ENCODE peak calls at places on chromosomes 6 and 20, in nine cellular contexts. A, M, G, L, P, D, Z, U and Y are unnamed samples. For H3K4me1 and H3K27me3, the result is how much of the 10 kb centered on the place peaks cover.

GRCh38 chr6:165884813-165885765 is 222.0 kb upstream of the PDE10A start:
- DNase-seq in Z (peak), P (peak), D (peak), U (peak), L (peak), M (peak), A (peak), G (peak), Y (peak)

GRCh38 chr6:14965340-14966102 is 280.3 kb upstream of the JARID2 start:
- DNase-seq in P (peak), G (no peak), U (no peak), L (no peak), D (no peak), M (no peak), Z (no peak), A (no peak), Y (no peak)

GRCh38 chr20:20037960-20038359 is 14.3 kb downstream of the CRNKL1 start:
- DNase-seq in U (no peak), P (peak), A (no peak), M (no peak), D (no peak), Z (no peak), G (peak), L (no peak), Y (no peak)

GRCh38 chr6:112027942-112028674 is 25.8 kb upstream of the CCN6 start:
- DNase-seq in L (no peak), G (no peak), D (no peak), M (peak), U (no peak), Z (no peak), P (peak), A (peak), Y (no peak)

GRCh38 chr6:73180076-73180717 is 45.1 kb downstream of the KHDC1L start:
- DNase-seq in U (no peak), M (no peak), L (no peak), D (no peak), G (no peak), A (no peak), Z (no peak), P (no peak), Y (no peak)

GRCh38 chr6:155216312-155217028 is 47.3 kb upstream of the CLDN20 start:
- DNase-seq in G (peak), D (peak), U (no peak), Z (no peak), P (peak), A (no peak), L (peak), M (no peak), Y (no peak)

GRCh38 chr20:42082611-42083010 is 464.4 kb upstream of the CHD6 start:
- DNase-seq in D (no peak), L (no peak), G (no peak), M (no peak), Z (no peak), P (no peak), U (peak), A (peak), Y (no peak)

GRCh38 chr6:135576055-135576454 is 78.5 kb upstream of the AHI1 start:
- DNase-seq in G (no peak), P (no peak), D (no peak), A (no peak), Z (no peak), L (no peak), U (no peak), M (no peak), Y (no peak)

GRCh38 chr6:79613912-79614311 is 17.2 kb upstream of the SH3BGRL2 start:
- DNase-seq in Z (no peak), P (no peak), D (no peak), M (no peak), G (no peak), L (no peak), A (no peak), U (no peak), Y (no peak)

GRCh38 chr20:63739129-63740069 is at the start of gene SLC2A4RG:
- DNase-seq in D (peak), L (peak), U (peak), P (peak), G (peak), Z (no peak), M (peak), A (peak), Y (peak)

GRCh38 chr20:51412333-51412761 is 130.2 kb downstream of the NFATC2 start:
- DNase-seq in Z (no peak), G (no peak), A (no peak), M (no peak), P (no peak), U (peak), D (no peak), L (peak), Y (peak)

GRCh38 chr20:36370991-36371390 is 64.9 kb downstream of the DLGAP4 start:
- DNase-seq in U (no peak), G (no peak), L (no peak), M (no peak), D (no peak), P (no peak), A (no peak), Z (no peak), Y (no peak)

DNA sequence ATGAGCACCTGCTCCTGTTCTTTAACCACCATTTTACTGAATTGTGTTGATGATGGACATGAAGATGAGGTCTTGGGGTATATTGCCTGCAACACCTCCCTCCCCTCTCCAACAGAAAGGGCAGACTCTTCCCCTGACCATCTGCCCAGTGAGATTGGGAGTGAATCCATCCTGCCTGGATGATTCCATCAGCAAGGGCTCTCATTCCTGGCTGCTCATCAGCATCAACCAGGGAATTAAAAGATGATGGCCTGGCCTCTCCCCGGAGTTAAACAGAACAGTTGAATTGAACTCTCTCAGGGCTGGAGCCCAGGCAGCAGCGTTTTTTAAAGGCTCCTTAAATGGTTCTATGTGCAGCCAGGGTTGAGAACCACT is 14.5 kb upstream of the MRPS18A start:
- DNase-seq in D (no peak), P (no peak), L (no peak), M (no peak), U (no peak), A (no peak), G (no peak), Z (no peak), Y (no peak)
- H3K4me1 ChIP-seq in D (under half), P (under half), L (under half), M (under half), U (half or more), A (under half), G (half or more), Z (half or more), Y (under half)

GRCh38 chr20:35156978-35157377 is 9.8 kb upstream of the EDEM2 start:
- DNase-seq in A (no peak), D (no peak), U (no peak), Z (no peak), M (no peak), L (no peak), P (no peak), G (no peak), Y (no peak)
- H3K27me3 ChIP-seq in A (under half), D (under half), U (under half), Z (under half), M (under half), L (under half), P (under half), G (under half), Y (under half)

GRCh38 chr6:125268765-125269164 is 33.0 kb downstream of the HDDC2 start:
- DNase-seq in A (no peak), Z (no peak), U (no peak), P (no peak), M (no peak), D (no peak), G (no peak), L (no peak), Y (no peak)
- H3K27ac ChIP-seq in A (no peak), Z (no peak), U (no peak), P (no peak), M (no peak), D (no peak), G (no peak), L (no peak), Y (no peak)

DNA sequence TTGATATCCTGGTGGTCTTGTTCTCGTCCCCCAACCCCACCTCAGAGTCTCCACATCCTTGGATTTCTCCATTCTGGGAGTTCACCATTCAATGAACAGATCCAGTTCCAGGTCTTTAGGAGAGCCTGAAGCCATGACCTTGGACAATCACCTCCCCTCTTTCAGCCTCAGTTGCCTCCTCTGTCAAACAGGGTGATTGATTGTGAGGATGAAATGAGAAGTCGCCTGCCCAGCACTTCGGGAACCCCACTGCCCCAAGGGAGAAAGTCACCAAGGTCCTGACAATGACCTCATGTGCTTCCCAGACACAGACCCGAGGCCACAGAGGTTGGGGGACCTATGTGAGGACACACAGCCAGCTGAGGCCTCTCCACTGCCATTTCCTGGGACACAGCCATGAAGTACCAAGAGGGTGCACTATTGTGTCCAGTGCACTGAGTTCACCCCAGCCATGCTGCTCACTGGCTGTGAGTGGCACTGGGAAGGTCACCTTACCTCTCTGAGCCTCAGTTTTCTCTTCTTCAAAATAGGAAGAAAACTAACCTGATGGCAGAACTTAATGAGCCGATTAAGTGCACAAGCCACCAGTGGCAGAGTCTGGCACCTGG is 61.7 kb downstream of the SNAI1 start:
- DNase-seq in L (peak), U (no peak), D (no peak), M (no peak), P (no peak), G (no peak), A (no peak), Z (no peak), Y (no peak)
- H3K4me1 ChIP-seq in L (under half), U (under half), D (under half), M (under half), P (under half), G (under half), A (under half), Z (under half), Y (under half)

GRCh38 chr6:41425511-41425910 is 90.1 kb downstream of the NCR2 start:
- DNase-seq in D (no peak), M (no peak), Z (no peak), L (no peak), P (no peak), G (no peak), A (no peak), U (no peak), Y (no peak)

GRCh38 chr6:41423002-41423401 is 87.6 kb downstream of the NCR2 start:
- DNase-seq in G (no peak), U (no peak), L (no peak), Z (no peak), M (no peak), P (no peak), D (no peak), A (no peak), Y (no peak)

GRCh38 chr6:41426438-41426851 is 91.0 kb downstream of the NCR2 start:
- DNase-seq in Z (no peak), U (no peak), M (no peak), A (no peak), D (peak), G (peak), L (peak), P (peak), Y (no peak)

GRCh38 chr6:41422156-41422555 is 86.7 kb downstream of the NCR2 start:
- DNase-seq in M (no peak), P (no peak), G (no peak), D (no peak), L (no peak), Z (no peak), A (no peak), U (no peak), Y (no peak)

GRCh38 chr6:41424370-41425058 is 89.1 kb downstream of the NCR2 start:
- DNase-seq in L (peak), D (peak), G (peak), P (peak), U (peak), A (peak), Z (no peak), M (peak), Y (peak)
- H3K27me3 ChIP-seq in L (half or more), D (under half), G (half or more), P (under half), U (half or more), A (half or more), Z (under half), M (under half), Y (under half)

DNA sequence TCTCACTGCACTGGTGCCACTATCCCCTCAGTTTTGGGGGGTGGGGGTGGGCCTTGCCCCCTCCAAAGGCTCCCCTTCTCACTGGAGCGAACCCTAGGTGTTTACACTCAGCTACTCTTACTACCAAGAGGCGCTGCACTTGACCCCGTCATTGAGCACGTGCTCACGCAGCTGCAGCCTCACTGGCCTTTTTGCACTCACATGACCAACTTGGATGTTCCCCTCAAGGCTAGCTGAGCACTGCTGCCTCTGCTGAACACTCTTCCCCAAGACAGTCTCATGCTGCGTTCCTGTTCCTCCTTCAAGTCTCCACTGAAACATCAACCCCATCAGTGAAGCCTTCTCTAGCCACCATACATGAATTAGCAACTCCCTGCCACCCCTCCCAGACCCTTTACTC is 4.1 kb downstream of the SOD2 start:
- DNase-seq in M (no peak), G (no peak), U (no peak), P (no peak), D (no peak), L (no peak), A (no peak), Z (no peak), Y (no peak)
- H3K27ac ChIP-seq in M (no peak), G (no peak), U (no peak), P (no peak), D (no peak), L (no peak), A (no peak), Z (peak), Y (no peak)